ENCODE peak calls at places on chromosome 17, in seven cellular contexts. N is amniotic epithelial cell, T is type B pancreatic cell, C is fibroblast of villous mesenchyme, X is cardiac septum, F is astrocyte, R is foreskin fibroblast. O is an unnamed sample.

GRCh38 chr17:31608659-31609254 is 217.3 kb downstream of the RAB11FIP4 start:
- DNase-seq in R (peak; percentile 60), T (no peak), F (no peak), X (no peak), C (no peak), N (no peak), O (no peak)

GRCh38 chr17:32803544-32803943 is 73.4 kb downstream of the MYO1D start:
- DNase-seq in X (no peak), F (no peak), C (peak; percentile 73), T (no peak), N (no peak), R (peak; percentile 64), O (peak; percentile 26)

GRCh38 chr17:20033410-20033809 is 24.3 kb downstream of the SPECC1 start:
- DNase-seq in N (no peak), T (no peak), X (no peak), C (no peak), R (no peak), F (no peak), O (no peak)

GRCh38 chr17:57284583-57284982 is 28.3 kb downstream of the MSI2 start:
- DNase-seq in F (no peak), X (no peak), N (no peak), C (no peak), T (no peak), R (no peak), O (no peak)

GRCh38 chr17:82242977-82243647 is 14.3 kb downstream of the SLC16A3 start:
- DNase-seq in T (no peak), F (peak; percentile 70), R (peak; percentile 92), X (no peak), N (peak; percentile 89), C (peak; percentile 88), O (peak; percentile 91)

GRCh38 chr17:81934098-81934757 is 2.9 kb downstream of the PYCR1 start:
- DNase-seq in T (no peak), R (no peak), F (no peak), N (no peak), C (no peak), X (no peak), O (no peak)

GRCh38 chr17:28074010-28074409 is 31.5 kb downstream of the NLK start:
- DNase-seq in R (no peak), T (no peak), X (no peak), F (no peak), N (no peak), C (peak; percentile 27), O (no peak)

GRCh38 chr17:59492091-59492451 is 73.3 kb upstream of the DHX40 start:
- DNase-seq in N (no peak), C (no peak), T (peak; percentile 15), R (no peak), F (no peak), X (no peak), O (no peak)

GRCh38 chr17:61412860-61413653 is 13.4 kb downstream of the TBX2 start:
- DNase-seq in F (no peak), N (no peak), X (no peak), R (peak; percentile 48), C (no peak), T (no peak), O (no peak)

GRCh38 chr17:39485555-39485954 is 24.3 kb downstream of the CDK12 start:
- DNase-seq in C (peak; percentile 88), F (peak; percentile 96), N (peak; percentile 97), X (no peak), R (peak; percentile 95), T (no peak), O (peak; percentile 95)

GRCh38 chr17:42554250-42555121 is 1.8 kb downstream of the HSD17B1 start:
- DNase-seq in C (peak; percentile 89), T (peak; percentile 91), F (peak; percentile 73), X (peak; percentile 95), N (peak; percentile 72), R (peak; percentile 92), O (peak; percentile 82)

GRCh38 chr17:8152112-8152775 is at the start of gene PER1:
- DNase-seq in R (peak; percentile 99), X (peak; percentile 96), N (peak; percentile 98), C (peak; percentile 99), F (peak; percentile 86), T (peak; percentile 95), O (peak; percentile 99)

GRCh38 chr17:30238387-30239088 is 3.0 kb upstream of the SLC6A4 start:
- DNase-seq in C (no peak), F (no peak), T (no peak), N (no peak), X (no peak), R (no peak), O (no peak)

GRCh38 chr17:61803216-61803615 is 60.1 kb downstream of the BRIP1 start:
- DNase-seq in T (no peak), N (no peak), C (no peak), F (no peak), R (no peak), X (no peak), O (no peak)

GRCh38 chr17:69762359-69762758 is 312.7 kb upstream of the KCNJ16 start:
- DNase-seq in C (no peak), N (no peak), X (no peak), R (no peak), F (peak; percentile 38), T (no peak), O (no peak)

GRCh38 chr17:7551396-7551795 is 2.5 kb downstream of the TNFSF12 start:
- DNase-seq in R (no peak), C (no peak), F (no peak), T (no peak), N (no peak), X (no peak), O (no peak)

GRCh38 chr17:58565389-58566311 is 51.2 kb upstream of the MTMR4 start:
- DNase-seq in C (no peak), R (no peak), N (no peak), X (no peak), T (no peak), F (no peak), O (no peak)

GRCh38 chr17:50539762-50540440 is 7.1 kb upstream of the SPATA20 start:
- DNase-seq in X (no peak), T (no peak), N (no peak), C (no peak), R (no peak), F (no peak), O (no peak)

GRCh38 chr17:6261496-6261895 is 173.4 kb downstream of the AIPL1 start:
- DNase-seq in C (no peak), X (no peak), F (no peak), R (no peak), N (no peak), T (no peak), O (no peak)

GRCh38 chr17:39152134-39152884 is 872 bp upstream of the PLXDC1 start:
- DNase-seq in T (no peak), C (no peak), N (no peak), X (no peak), R (no peak), F (no peak), O (no peak)

GRCh38 chr17:28992202-28992601 is 13.6 kb downstream of the SEZ6 start:
- DNase-seq in R (no peak), C (no peak), T (no peak), X (no peak), N (no peak), F (no peak), O (no peak)

GRCh38 chr17:59627770-59628171 is 8.1 kb downstream of the CLTC start:
- DNase-seq in X (no peak), T (no peak), F (no peak), C (peak; percentile 34), N (no peak), R (no peak), O (no peak)

GRCh38 chr17:35073183-35073790 is 9.8 kb upstream of the RFFL start:
- DNase-seq in N (no peak), R (no peak), X (no peak), T (no peak), F (no peak), C (no peak), O (no peak)

O was measured in choroid plexus epithelial cell.